ENCODE peak calls at places on chromosomes 16 and 17, in six cellular contexts. T is neural progenitor cell; R is activated naive CD8-positive, alpha-beta T cell treated with anti-CD3 and anti-CD28 coated beads, Interleukin-2, amount 10 ng/mL, durations not matched to agents 7 days and 5 days; L is naive thymus-derived CD4-positive, alpha-beta T cell; N is sigmoid colon; S is lower lobe of right lung. W is an unnamed sample.

GRCh38 chr17:28325221-28325620 is 6.2 kb downstream of the TMEM97 start:
- DNase-seq in S (no peak), R (no peak), T (no peak), N (no peak), L (no peak), W (no peak)

GRCh38 chr16:72419638-72420037 is 247.7 kb upstream of the PMFBP1 start:
- DNase-seq in N (no peak), R (no peak), L (no peak), S (no peak), T (no peak), W (no peak)

GRCh38 chr17:57899391-57899790 is 49.5 kb upstream of the MRPS23 start:
- DNase-seq in R (no peak), L (no peak), S (peak; percentile 54), N (no peak), T (no peak), W (no peak)

GRCh38 chr17:27408891-27409290 is 47.4 kb upstream of the KSR1 start:
- DNase-seq in T (no peak), L (no peak), N (no peak), S (no peak), R (no peak), W (no peak)

GRCh38 chr16:31455601-31456314 is 3.5 kb upstream of the ARMC5 start:
- DNase-seq in L (peak; percentile 32), T (peak; percentile 51), N (peak; percentile 63), S (no peak), R (peak; percentile 50), W (no peak)

GRCh38 chr17:39132192-39132600 is 19.2 kb downstream of the PLXDC1 start:
- DNase-seq in S (no peak), N (peak; percentile 78), L (no peak), T (peak; percentile 41), R (no peak), W (no peak)

GRCh38 chr16:85974428-85975375 is 75.7 kb downstream of the IRF8 start:
- DNase-seq in R (no peak), L (no peak), T (no peak), S (no peak), N (no peak), W (no peak)

GRCh38 chr16:17367932-17368331 is 102.8 kb downstream of the XYLT1 start:
- DNase-seq in R (peak; percentile 39), S (no peak), T (peak; percentile 77), L (no peak), N (peak; percentile 78), W (no peak)

GRCh38 chr17:77458202-77459017 is 317.6 kb downstream of the SEC14L1 start:
- DNase-seq in R (peak; percentile 58), S (no peak), L (no peak), T (no peak), N (no peak), W (peak; percentile 55)

GRCh38 chr17:16442594-16443389 is 27.4 kb downstream of the TRPV2 start:
- DNase-seq in R (no peak), L (no peak), S (no peak), T (no peak), N (no peak), W (no peak)

GRCh38 chr17:64413505-64413904 is 22.8 kb upstream of the PECAM1 start:
- DNase-seq in L (no peak), T (no peak), S (no peak), R (no peak), N (peak; percentile 24), W (no peak)

GRCh38 chr16:1983544-1984346 is at the start of gene GFER:
- DNase-seq in R (peak; percentile 84), T (peak; percentile 99), N (peak; percentile 94), L (no peak), S (peak; percentile 93), W (peak; percentile 83)

W was measured in immature natural killer cell.